ENCODE peak calls at places on chromosomes 7 and 10, in ten cellular contexts. I is HepG2, B is GM23338, R is right lobe of liver, A is pancreas, J is cardiac muscle cell, F is endodermal cell, T is MM.1S, G is testis, W is tibial artery. X is an unnamed sample.

GRCh38 chr10:12617205-12618175 is 268.1 kb downstream of the CAMK1D start:
- DNase-seq in T (no peak), R (no peak), B (no peak), J (no peak), F (no peak), G (no peak), I (no peak), A (no peak), W (no peak), X (no peak)

GRCh38 chr10:18397886-18398285 is 253.5 kb downstream of the NSUN6 start:
- DNase-seq in F (no peak), W (no peak), G (no peak), B (no peak), A (no peak), R (no peak), J (no peak), T (no peak), I (no peak), X (no peak)

GRCh38 chr10:101693701-101694055 is 1.3 kb downstream of the FBXW4 start:
- DNase-seq in I (peak; percentile 44), W (no peak), T (peak; percentile 36), A (no peak), R (no peak), B (no peak), G (peak; percentile 48), F (no peak), J (peak; percentile 52), X (no peak)

GRCh38 chr10:5963591-5963990 is 13.8 kb downstream of the IL15RA start:
- DNase-seq in R (no peak), F (peak; percentile 24), I (no peak), A (no peak), W (no peak), T (no peak), B (no peak), G (no peak), J (no peak), X (no peak)

GRCh38 chr10:104076743-104077160 is 8.9 kb downstream of the COL17A1 start:
- DNase-seq in F (peak; percentile 68), T (no peak), G (peak; percentile 65), W (no peak), J (no peak), R (no peak), B (peak; percentile 76), I (no peak), A (no peak), X (peak; percentile 44)

GRCh38 chr7:30596043-30596641 is 1.5 kb downstream of the GARS1 start:
- DNase-seq in W (no peak), J (no peak), R (no peak), F (no peak), I (peak; percentile 42), G (no peak), T (peak; percentile 43), A (no peak), B (peak; percentile 43), X (no peak)

GRCh38 chr10:31319602-31320178 is 674 bp downstream of the ZEB1 start:
- DNase-seq in W (no peak), G (no peak), I (no peak), J (peak; percentile 47), R (no peak), F (no peak), B (peak; percentile 32), T (no peak), A (no peak), X (peak; percentile 28)

GRCh38 chr10:43230101-43230908 is 36.6 kb downstream of the RASGEF1A start:
- DNase-seq in F (peak; percentile 66), W (peak; percentile 57), T (no peak), A (no peak), B (peak; percentile 70), I (no peak), J (no peak), G (no peak), R (peak; percentile 42), X (no peak)

GRCh38 chr10:86229378-86229777 is 137.2 kb downstream of the GRID1 start:
- DNase-seq in T (no peak), B (no peak), I (no peak), G (no peak), W (no peak), R (no peak), F (no peak), J (no peak), A (no peak), X (no peak)

GRCh38 chr7:47685712-47686376 is 103.9 kb upstream of the TNS3 start:
- DNase-seq in B (no peak), A (no peak), W (no peak), J (no peak), T (no peak), R (no peak), G (no peak), I (no peak), F (no peak), X (no peak)

GRCh38 chr7:73343671-73344380 is 15.9 kb downstream of the FKBP6 start:
- DNase-seq in G (no peak), J (no peak), I (peak; percentile 81), W (no peak), F (no peak), B (no peak), R (no peak), A (no peak), T (no peak), X (no peak)

GRCh38 chr10:132562916-132563456 is 25.4 kb downstream of the INPP5A start:
- DNase-seq in A (no peak), B (no peak), F (no peak), T (no peak), I (no peak), J (no peak), R (no peak), G (no peak), W (no peak), X (no peak)

GRCh38 chr10:132564249-132564605 is 26.6 kb downstream of the INPP5A start:
- DNase-seq in I (no peak), R (no peak), W (no peak), G (no peak), A (no peak), J (no peak), T (no peak), F (no peak), B (no peak), X (no peak)

GRCh38 chr10:132562177-132562915 is 24.8 kb downstream of the INPP5A start:
- DNase-seq in W (no peak), G (no peak), T (no peak), I (no peak), A (no peak), R (no peak), J (no peak), B (no peak), F (no peak), X (no peak)

GRCh38 chr10:132564690-132565089 is 27.1 kb downstream of the INPP5A start:
- DNase-seq in B (no peak), F (no peak), W (no peak), T (no peak), G (no peak), J (no peak), R (no peak), A (no peak), I (no peak), X (no peak)

GRCh38 chr10:132563485-132564248 is 26.1 kb downstream of the INPP5A start:
- DNase-seq in R (no peak), I (no peak), B (peak; percentile 39), G (no peak), F (no peak), T (no peak), W (no peak), J (no peak), A (no peak), X (no peak)
- TF ChIP-seq CTCF in R (no peak), I (no peak), B (no peak), G (no peak), F (no peak), T (no peak), W (peak; percentile 33), J (no peak), A (no peak), X (no peak)

GRCh38 chr10:79186742-79187544 is 118.2 kb downstream of the ZMIZ1 start:
- DNase-seq in T (no peak), R (no peak), F (no peak), B (no peak), G (no peak), A (no peak), I (no peak), J (no peak), W (no peak), X (no peak)
- H3K27ac ChIP-seq in T (no peak overlapping the region), R (peak overlapping the region; percentile 45), F (no peak overlapping the region), B (no peak overlapping the region), G (peak overlapping the region; percentile 64), A (peak overlapping the region; percentile 73), I (peak overlapping the region; percentile 93), J (peak overlapping the region; percentile 95), W (no peak overlapping the region), X (no peak overlapping the region)

GRCh38 chr7:123555484-123555883 is 2.1 kb downstream of the NDUFA5 start:
- DNase-seq in A (no peak), J (no peak), B (no peak), W (no peak), F (no peak), T (no peak), R (no peak), G (no peak), I (no peak), X (no peak)
- H3K4me3 ChIP-seq in A (no peak overlapping the region), J (no peak overlapping the region), B (no peak overlapping the region), W (no peak overlapping the region), F (no peak overlapping the region), T (no peak overlapping the region), R (no peak overlapping the region), G (no peak overlapping the region), I (no peak overlapping the region), X (no peak overlapping the region)

GRCh38 chr7:127578036-127578684 is 7.2 kb downstream of the GCC1 start:
- DNase-seq in G (no peak), T (no peak), W (no peak), I (peak; percentile 20), J (no peak), R (no peak), F (no peak), A (no peak), B (peak; percentile 56), X (no peak)
- TF ChIP-seq CTCF in G (no peak), T (peak; percentile 24), W (no peak), I (peak; percentile 41), J (peak; percentile 18), R (no peak), F (peak; percentile 67), A (no peak), B (peak; percentile 51), X (no peak)

GRCh38 chr10:11011966-11012365 is 5.7 kb upstream of the CELF2 start:
- DNase-seq in B (no peak), F (no peak), A (no peak), I (no peak), R (no peak), W (no peak), J (no peak), G (no peak), T (no peak), X (no peak)
- H3K27ac ChIP-seq in B (no peak overlapping the region), F (no peak overlapping the region), A (no peak overlapping the region), I (no peak overlapping the region), R (no peak overlapping the region), W (no peak overlapping the region), J (no peak overlapping the region), G (no peak overlapping the region), T (no peak overlapping the region), X (no peak overlapping the region)

GRCh38 chr10:96230527-96230926 is 40.8 kb downstream of the BLNK start:
- DNase-seq in R (no peak), I (no peak), T (no peak), J (no peak), W (no peak), A (no peak), F (no peak), B (no peak), G (no peak), X (no peak)
- H3K4me3 ChIP-seq in R (no peak overlapping the region), I (no peak overlapping the region), T (no peak overlapping the region), J (no peak overlapping the region), W (no peak overlapping the region), A (no peak overlapping the region), F (no peak overlapping the region), B (no peak overlapping the region), G (no peak overlapping the region), X (no peak overlapping the region)

GRCh38 chr10:97117372-97117771 is 68.4 kb downstream of the SLIT1 start:
- DNase-seq in I (no peak), A (no peak), G (no peak), W (no peak), B (peak; percentile 44), R (no peak), T (no peak), F (no peak), J (no peak), X (no peak)
- TF ChIP-seq CTCF in I (peak; percentile 41), A (no peak), G (no peak), W (no peak), B (peak; percentile 57), R (peak; percentile 42), T (peak; percentile 25), F (peak; percentile 71), J (peak; percentile 19), X (no peak)

X was measured in lung.